ENCODE peak calls at places on chromosome 5, in eight cellular contexts. H is CD4-positive, CD25-positive, alpha-beta regulatory T cell; N is OCI-LY7; C is cardiac muscle cell; O is transverse colon; L is H9; I is IMR-90; X is right cardiac atrium. Q is an unnamed sample.

GRCh38 chr5:15703901-15704300 is 203.9 kb downstream of the FBXL7 start:
- DNase-seq in C (peak; percentile 39), O (no peak), N (no peak), X (no peak), L (no peak), I (no peak), H (no peak), Q (no peak)

GRCh38 chr5:97658116-97658900 is 475.3 kb upstream of the RIOK2 start:
- DNase-seq in H (no peak), X (no peak), L (no peak), I (no peak), C (peak; percentile 4), N (no peak), O (no peak), Q (no peak)

GRCh38 chr5:176653401-176653800 is 6.1 kb downstream of the TSPAN17 start:
- DNase-seq in L (no peak), X (no peak), I (peak; percentile 68), C (no peak), O (no peak), H (peak; percentile 41), N (no peak), Q (no peak)

GRCh38 chr5:16888694-16889124 is 47.4 kb downstream of the MYO10 start:
- DNase-seq in X (no peak), I (peak; percentile 67), C (peak; percentile 72), L (no peak), H (no peak), N (no peak), O (no peak), Q (no peak)

GRCh38 chr5:115842089-115842881 is 550 bp downstream of the AP3S1 start:
- DNase-seq in X (no peak), H (peak; percentile 44), O (no peak), L (no peak), N (peak; percentile 61), I (no peak), C (no peak), Q (no peak)

GRCh38 chr5:75279324-75279723 is 42.6 kb upstream of the ANKRD31 start:
- DNase-seq in C (peak; percentile 1), H (no peak), X (no peak), N (no peak), I (no peak), L (no peak), O (no peak), Q (no peak)

GRCh38 chr5:132070460-132071337 is 2.9 kb upstream of the CSF2 start:
- DNase-seq in L (no peak), X (no peak), C (peak; percentile 43), I (peak; percentile 84), N (no peak), O (no peak), H (no peak), Q (no peak)

GRCh38 chr5:176553260-176554085 is 4.3 kb downstream of the CDHR2 start:
- DNase-seq in L (no peak), X (peak; percentile 7), I (no peak), C (no peak), H (no peak), N (no peak), O (peak; percentile 64), Q (no peak)

GRCh38 chr5:75050415-75050814 is 1.9 kb downstream of the GCNT4 start:
- DNase-seq in L (peak; percentile 77), X (peak; percentile 52), I (no peak), C (peak; percentile 41), O (no peak), H (peak; percentile 53), N (no peak), Q (no peak)

GRCh38 chr5:148688787-148689186 is 34.5 kb upstream of the HTR4 start:
- DNase-seq in I (no peak), X (no peak), N (no peak), O (no peak), L (no peak), C (no peak), H (no peak), Q (no peak)

GRCh38 chr5:35316611-35317307 is 86.5 kb upstream of the PRLR start:
- DNase-seq in N (no peak), X (no peak), H (no peak), I (no peak), L (no peak), C (no peak), O (no peak), Q (no peak)

GRCh38 chr5:149549461-149550266 is 1.6 kb downstream of the CSNK1A1 start:
- DNase-seq in C (peak; percentile 58), N (peak; percentile 85), L (peak; percentile 50), H (peak; percentile 57), I (peak; percentile 66), O (peak; percentile 58), X (no peak), Q (no peak)

GRCh38 chr5:131617140-131617822 is 17.7 kb downstream of the RAPGEF6 start:
- DNase-seq in N (no peak), X (no peak), L (no peak), H (no peak), C (no peak), O (no peak), I (no peak), Q (no peak)

GRCh38 chr5:35136386-35136785 is 88.6 kb upstream of the AGXT2 start:
- DNase-seq in L (no peak), H (no peak), N (no peak), X (no peak), O (no peak), C (peak; percentile 61), I (peak; percentile 95), Q (no peak)

GRCh38 chr5:54514269-54514668 is 3.3 kb upstream of the SNX18 start:
- DNase-seq in H (no peak), I (no peak), L (no peak), C (no peak), X (no peak), N (peak; percentile 41), O (no peak), Q (no peak)

GRCh38 chr5:143016777-143017374 is 246.7 kb downstream of the ARHGAP26 start:
- DNase-seq in L (no peak), O (peak; percentile 50), I (peak; percentile 75), X (no peak), C (peak; percentile 79), N (peak; percentile 72), H (peak; percentile 65), Q (no peak)

GRCh38 chr5:173231381-173231766 is 3.6 kb downstream of the NKX2-5 start:
- DNase-seq in I (no peak), X (no peak), H (no peak), C (no peak), L (no peak), O (no peak), N (no peak), Q (no peak)

GRCh38 chr5:41790038-41790776 is 80.0 kb downstream of the OXCT1 start:
- DNase-seq in N (no peak), L (no peak), O (no peak), H (no peak), X (no peak), I (peak; percentile 45), C (no peak), Q (no peak)

GRCh38 chr5:96350678-96351077 is 82.4 kb downstream of the PCSK1 start:
- DNase-seq in I (no peak), O (no peak), N (no peak), C (peak; percentile 64), X (no peak), H (no peak), L (no peak), Q (no peak)

GRCh38 chr5:138955013-138955660 is 80.0 kb upstream of the LRRTM2 start:
- DNase-seq in L (no peak), N (no peak), C (no peak), H (no peak), I (peak; percentile 22), X (peak; percentile 77), O (no peak), Q (no peak)

GRCh38 chr5:39674209-39675082 is 249.7 kb upstream of the DAB2 start:
- DNase-seq in L (no peak), I (no peak), X (no peak), C (no peak), N (no peak), O (no peak), H (no peak), Q (no peak)

GRCh38 chr5:31021181-31021624 is 172.3 kb upstream of the CDH6 start:
- DNase-seq in H (no peak), C (peak; percentile 6), X (no peak), N (no peak), I (peak; percentile 85), O (no peak), L (no peak), Q (no peak)

GRCh38 chr5:129945779-129946270 is 41.6 kb downstream of the CHSY3 start:
- DNase-seq in H (no peak), N (no peak), C (no peak), L (no peak), I (no peak), X (no peak), O (no peak), Q (no peak)

GRCh38 chr5:141261238-141261546 is 16.0 kb downstream of the PCDHB15 start:
- DNase-seq in N (no peak), I (no peak), O (no peak), H (no peak), L (no peak), X (no peak), C (no peak), Q (no peak)
- H3K9me3 ChIP-seq in N (peaks cover 34% of the 10 kb centered on the region), I (peaks cover 48% of the 10 kb centered on the region), O (peaks cover 100% of the 10 kb centered on the region), H (peaks cover 95% of the 10 kb centered on the region), L (peaks cover 67% of the 10 kb centered on the region), X (peaks cover 12% of the 10 kb centered on the region), C (peaks cover 10% of the 10 kb centered on the region), Q (peaks cover 21% of the 10 kb centered on the region)

DNA sequence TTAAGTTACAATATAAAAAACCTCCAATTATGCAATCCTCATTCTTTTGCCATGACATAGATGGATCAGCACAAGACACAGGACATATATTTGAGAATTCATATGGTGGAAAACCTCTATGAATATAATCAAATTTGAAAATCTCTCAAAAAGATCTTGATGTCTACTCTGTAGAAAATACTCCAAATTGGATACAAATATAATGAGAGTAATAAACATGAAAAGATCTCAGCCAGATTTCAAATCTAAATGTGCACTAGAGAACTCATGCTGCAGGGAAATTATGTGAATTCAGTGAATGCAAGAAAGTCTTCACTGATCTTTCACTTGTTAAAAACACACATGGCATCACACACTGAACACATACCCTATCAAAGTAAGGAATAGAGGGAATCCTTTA is 13.8 kb downstream of the PCDHB15 start:
- DNase-seq in H (no peak), O (no peak), I (no peak), N (no peak), C (no peak), X (no peak), L (no peak), Q (no peak)
- H3K9me3 ChIP-seq in H (peaks cover 96% of the 10 kb centered on the region), O (peaks cover 99% of the 10 kb centered on the region), I (peaks cover 40% of the 10 kb centered on the region), N (peaks cover 41% of the 10 kb centered on the region), C (peaks cover 8% of the 10 kb centered on the region), X (peaks cover 12% of the 10 kb centered on the region), L (peaks cover 55% of the 10 kb centered on the region), Q (peaks cover 31% of the 10 kb centered on the region)

GRCh38 chr5:180259260-180259611 is 32.6 kb downstream of the MAPK9 start:
- DNase-seq in X (no peak), C (no peak), I (peak; percentile 1), L (no peak), N (no peak), O (no peak), H (no peak), Q (no peak)
- H3K9me3 ChIP-seq in X (peaks cover 33% of the 10 kb centered on the region), C (peaks cover 5% of the 10 kb centered on the region), I (peaks cover 73% of the 10 kb centered on the region), L (peaks cover 98% of the 10 kb centered on the region), N (peaks cover 82% of the 10 kb centered on the region), O (peaks cover 98% of the 10 kb centered on the region), H (peaks cover 98% of the 10 kb centered on the region), Q (peaks cover 34% of the 10 kb centered on the region)

DNA sequence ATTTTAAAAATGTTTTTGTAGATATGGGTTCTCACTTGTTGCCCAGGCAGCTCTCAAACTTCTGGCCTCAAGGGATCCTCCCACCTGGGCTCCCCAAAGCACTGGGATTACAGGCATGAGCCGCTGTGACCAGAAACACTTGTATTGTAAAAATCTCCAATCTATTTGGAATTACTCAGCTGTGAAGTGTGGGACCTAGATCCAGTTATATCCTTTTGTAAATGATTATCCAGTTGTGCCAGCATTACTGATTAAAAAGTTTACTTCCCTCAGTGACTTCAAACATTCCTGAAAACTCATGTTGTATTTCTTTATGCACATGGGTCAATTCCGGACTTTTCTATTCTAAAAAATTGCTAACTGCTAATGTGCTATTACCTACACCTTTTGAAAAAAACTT is 1793.7 kb upstream of the WWC1 start:
- DNase-seq in X (no peak), C (no peak), L (no peak), I (no peak), O (no peak), H (no peak), N (no peak), Q (no peak)
- H3K9me3 ChIP-seq in X (no peaks in the 10 kb centered on the region), C (no peaks in the 10 kb centered on the region), L (no peaks in the 10 kb centered on the region), I (peaks cover 9% of the 10 kb centered on the region), O (no peaks in the 10 kb centered on the region), H (peaks cover 3% of the 10 kb centered on the region), N (no peaks in the 10 kb centered on the region), Q (no peaks in the 10 kb centered on the region)

Q was measured in T-helper 17 cell.